ENCODE peak calls at places on chromosomes 6 and 20, in eight cellular contexts. F is activated T-cell treated with anti-CD3 and anti-CD28 coated beads for 1 hour, R is cerebellum, E is NCI-H1930, J is NCI-H1694 treated with DMSO at 0.1 percent for 48 hours, U is cardiac fibroblast, N is AG08395, T is progenitor cell of endocrine pancreas. K is an unnamed sample.

GRCh38 chr20:32336918-32337347 is 21.2 kb upstream of the ASXL1 start:
- DNase-seq in E (no peak), N (peak), J (peak), R (peak), T (no peak), F (no peak), U (peak), K (no peak)

GRCh38 chr6:52547647-52548352 is 29.1 kb downstream of the TRAM2 start:
- DNase-seq in U (peak), T (no peak), N (no peak), J (no peak), E (no peak), F (no peak), R (no peak), K (no peak)

GRCh38 chr6:110101885-110102284 is 77.6 kb downstream of the WASF1 start:
- DNase-seq in N (no peak), R (no peak), E (no peak), T (no peak), U (no peak), J (no peak), F (no peak), K (no peak)

GRCh38 chr6:6725120-6725833 is 136.8 kb downstream of the LY86 start:
- DNase-seq in T (no peak), E (no peak), U (no peak), N (no peak), J (no peak), F (no peak), R (no peak), K (no peak)

GRCh38 chr6:15523679-15524630 is 138.9 kb downstream of the DTNBP1 start:
- DNase-seq in J (no peak), T (no peak), F (no peak), N (no peak), U (no peak), E (no peak), R (no peak), K (no peak)

GRCh38 chr6:162177733-162178132 is 549.8 kb downstream of the PRKN start:
- DNase-seq in N (peak), E (no peak), R (peak), F (no peak), J (no peak), U (peak), T (no peak), K (no peak)

GRCh38 chr6:28802417-28803336 is 121.1 kb downstream of the TRIM27 start:
- DNase-seq in N (no peak), J (peak), U (peak), E (no peak), T (no peak), F (no peak), R (no peak), K (no peak)

GRCh38 chr6:10424005-10424404 is 9.1 kb upstream of the TFAP2A start:
- DNase-seq in N (no peak), R (no peak), J (no peak), T (no peak), U (no peak), F (no peak), E (no peak), K (no peak)

GRCh38 chr20:19021406-19022117 is 190.9 kb upstream of the SLC24A3 start:
- DNase-seq in F (no peak), E (no peak), J (no peak), T (no peak), R (no peak), N (no peak), U (no peak), K (no peak)

GRCh38 chr6:46376562-46376969 is 114.7 kb downstream of the RCAN2 start:
- DNase-seq in R (no peak), U (no peak), J (no peak), E (no peak), F (no peak), N (no peak), T (no peak), K (no peak)

GRCh38 chr6:116515141-116515540 is 3.7 kb downstream of the CALHM5 start:
- DNase-seq in F (no peak), N (no peak), E (no peak), R (no peak), J (no peak), U (no peak), T (no peak), K (no peak)

GRCh38 chr20:11060423-11061205 is 386.8 kb upstream of the JAG1 start:
- DNase-seq in F (no peak), T (no peak), U (no peak), R (no peak), J (no peak), N (no peak), E (no peak), K (no peak)

GRCh38 chr6:44257007-44257752 is at the start of gene SLC35B2:
- DNase-seq in T (peak), N (peak), R (peak), F (no peak), J (peak), E (peak), U (peak), K (no peak)

GRCh38 chr6:11772109-11772830 is 6.3 kb downstream of the ADTRP start:
- DNase-seq in E (no peak), J (no peak), N (peak), T (no peak), U (peak), R (no peak), F (no peak), K (peak)

GRCh38 chr6:89485320-89485719 is 52.4 kb downstream of the ANKRD6 start:
- DNase-seq in N (no peak), E (no peak), U (no peak), T (no peak), R (no peak), F (no peak), J (no peak), K (no peak)

GRCh38 chr6:125203395-125203794 is 49.8 kb downstream of the TPD52L1 start:
- DNase-seq in T (no peak), R (no peak), E (no peak), N (no peak), F (no peak), J (no peak), U (no peak), K (no peak)

GRCh38 chr6:30963641-30964040 is 19.9 kb upstream of the MUC21 start:
- DNase-seq in E (no peak), T (no peak), J (no peak), N (peak), U (no peak), R (no peak), F (no peak), K (no peak)

GRCh38 chr6:39686980-39687379 is 38.2 kb downstream of the KIF6 start:
- DNase-seq in R (no peak), F (no peak), E (no peak), T (no peak), U (no peak), J (no peak), N (no peak), K (no peak)

GRCh38 chr6:127384007-127384406 is 40.6 kb upstream of the ECHDC1 start:
- DNase-seq in T (no peak), F (no peak), U (peak), R (no peak), E (no peak), J (no peak), N (no peak), K (no peak)

GRCh38 chr6:90719321-90720195 is 132.7 kb upstream of the MAP3K7 start:
- DNase-seq in U (no peak), R (no peak), N (no peak), J (no peak), F (no peak), T (no peak), E (no peak), K (no peak)

GRCh38 chr6:108438918-108439317 is 121.8 kb upstream of the FOXO3 start:
- DNase-seq in T (no peak), F (no peak), U (no peak), J (no peak), R (no peak), E (no peak), N (no peak), K (no peak)

GRCh38 chr6:95117236-95117635 is 460.1 kb upstream of the MANEA start:
- DNase-seq in U (no peak), N (no peak), J (no peak), F (no peak), T (no peak), E (no peak), R (no peak), K (no peak)

GRCh38 chr6:39565948-39566347 is 159.3 kb downstream of the KIF6 start:
- DNase-seq in F (no peak), J (no peak), R (no peak), T (no peak), N (no peak), U (no peak), E (no peak), K (no peak)

GRCh38 chr20:43840382-43841070 is 74.1 kb upstream of the TOX2 start:
- DNase-seq in U (peak), N (no peak), F (peak), R (no peak), T (no peak), J (no peak), E (peak), K (no peak)

GRCh38 chr6:146788115-146788514 is 189.3 kb downstream of the ADGB start:
- DNase-seq in J (no peak), R (no peak), E (no peak), U (no peak), F (no peak), N (peak), T (no peak), K (no peak)

K was measured in GM04504.